ENCODE peak calls at places on chromosomes 7 and 10, in four cellular contexts. U is HepG2, I is endothelial cell of umbilical vein, F is SK-N-SH. C is an unnamed sample. For H3K4me1, the result is how much of the 10 kb centered on the place peaks cover.

GRCh38 chr7:135658564-135658963 is 3.8 kb upstream of the STMP1 start:
- DNase-seq in I (no peak), F (no peak), U (no peak), C (no peak)

GRCh38 chr7:88226886-88227516 is 7.2 kb upstream of the SRI start:
- DNase-seq in F (no peak), U (peak), I (peak), C (no peak)

GRCh38 chr10:109934958-109935793 is 11.9 kb upstream of the XPNPEP1 start:
- DNase-seq in I (peak), F (peak), U (no peak), C (peak)

GRCh38 chr10:67782556-67782955 is 55.4 kb downstream of the DNAJC12 start:
- DNase-seq in I (no peak), U (no peak), F (no peak), C (no peak)

GRCh38 chr7:34382166-34382893 is 275.7 kb upstream of the NPSR1 start:
- DNase-seq in U (no peak), I (no peak), F (no peak), C (no peak)

GRCh38 chr10:22607261-22607660 is 107.1 kb downstream of the PIP4K2A start:
- DNase-seq in I (no peak), F (no peak), U (no peak), C (no peak)

GRCh38 chr10:6033954-6034353 is 28.2 kb downstream of the IL2RA start:
- DNase-seq in I (no peak), F (no peak), U (no peak), C (no peak)

GRCh38 chr10:133030791-133031190 is 56.9 kb upstream of the ADGRA1 start:
- DNase-seq in U (no peak), F (no peak), I (no peak), C (no peak)

GRCh38 chr10:19966751-19967150 is 150.5 kb downstream of the PLXDC2 start:
- DNase-seq in F (peak), U (no peak), I (no peak), C (no peak)

GRCh38 chr10:98449287-98449686 is 2.6 kb upstream of the HPS1 start:
- DNase-seq in U (no peak), F (no peak), I (no peak), C (no peak)

GRCh38 chr10:98444314-98445006 is 2.3 kb downstream of the HPS1 start:
- DNase-seq in U (no peak), F (no peak), I (no peak), C (no peak)

GRCh38 chr10:98446121-98446655 is 547 bp downstream of the HPS1 start:
- DNase-seq in I (peak), F (peak), U (no peak), C (no peak)

GRCh38 chr10:98445200-98445812 is 1.4 kb downstream of the HPS1 start:
- DNase-seq in F (no peak), U (no peak), I (no peak), C (no peak)

DNA sequence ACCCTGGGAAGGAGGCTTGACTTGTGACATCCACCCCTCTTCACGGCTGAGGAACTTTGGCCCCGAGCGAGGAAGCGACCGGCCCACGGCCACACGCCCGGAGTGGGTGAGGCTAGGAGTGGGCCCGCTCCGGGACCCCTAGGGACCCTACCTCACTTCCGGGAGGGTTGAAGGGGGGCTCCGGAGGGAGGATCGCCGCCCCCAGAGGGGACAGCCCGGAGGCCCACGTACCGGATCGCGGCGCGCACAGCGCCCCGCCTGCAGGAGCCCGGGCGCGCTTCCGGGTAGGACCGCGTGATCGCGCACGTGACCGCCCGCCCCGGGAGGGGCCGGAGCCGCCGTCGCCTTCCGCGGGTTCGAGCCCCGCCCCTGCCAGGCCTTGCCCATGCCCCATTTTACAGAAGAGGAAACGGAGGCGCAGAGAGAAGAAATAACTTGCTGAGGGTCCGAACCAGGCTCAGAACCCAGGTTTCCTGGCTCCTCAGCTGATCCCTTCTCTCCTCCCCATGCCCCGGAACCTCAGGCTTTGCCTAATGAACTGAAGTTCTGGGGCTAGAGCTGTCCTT is at the start of gene HPS1:
- DNase-seq in F (peak), U (peak), I (peak), C (peak)
- TF ChIP-seq POLR2AphosphoS5 in F (peak), U (peak), I (peak), C (peak)

DNA sequence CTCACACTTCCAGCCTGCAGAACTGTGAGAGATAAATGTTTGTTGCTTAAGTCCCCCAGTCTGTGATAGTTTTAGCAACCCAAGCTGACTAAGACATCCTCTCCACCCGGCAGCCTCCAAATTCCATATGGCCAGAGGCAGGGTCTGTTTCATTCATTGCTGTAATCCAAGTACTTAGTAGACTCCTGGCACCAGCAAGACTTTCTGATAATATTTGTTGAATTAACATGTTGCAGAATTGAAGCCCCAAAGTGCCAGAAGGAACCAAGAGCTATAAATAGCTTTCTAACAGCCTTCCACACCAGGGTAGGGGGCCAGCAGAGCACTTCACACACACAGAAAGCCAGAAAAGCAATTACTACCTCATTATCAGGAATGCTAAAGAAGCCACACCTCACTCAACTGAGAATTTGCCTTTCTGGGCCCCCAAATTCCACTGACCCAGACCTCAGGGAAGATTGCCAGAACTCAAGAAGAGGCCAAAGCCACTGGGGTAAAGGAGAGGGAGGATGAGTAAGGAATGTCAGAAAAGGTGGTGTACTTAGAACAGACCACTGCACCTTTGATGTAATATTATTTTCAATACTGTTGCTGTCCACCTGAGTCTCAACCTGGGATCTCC is 5.7 kb downstream of the NOD1 start:
- DNase-seq in I (peak), U (no peak), F (no peak), C (no peak)
- H3K4me1 ChIP-seq in I (half or more), U (under half), F (half or more), C (under half)

DNA sequence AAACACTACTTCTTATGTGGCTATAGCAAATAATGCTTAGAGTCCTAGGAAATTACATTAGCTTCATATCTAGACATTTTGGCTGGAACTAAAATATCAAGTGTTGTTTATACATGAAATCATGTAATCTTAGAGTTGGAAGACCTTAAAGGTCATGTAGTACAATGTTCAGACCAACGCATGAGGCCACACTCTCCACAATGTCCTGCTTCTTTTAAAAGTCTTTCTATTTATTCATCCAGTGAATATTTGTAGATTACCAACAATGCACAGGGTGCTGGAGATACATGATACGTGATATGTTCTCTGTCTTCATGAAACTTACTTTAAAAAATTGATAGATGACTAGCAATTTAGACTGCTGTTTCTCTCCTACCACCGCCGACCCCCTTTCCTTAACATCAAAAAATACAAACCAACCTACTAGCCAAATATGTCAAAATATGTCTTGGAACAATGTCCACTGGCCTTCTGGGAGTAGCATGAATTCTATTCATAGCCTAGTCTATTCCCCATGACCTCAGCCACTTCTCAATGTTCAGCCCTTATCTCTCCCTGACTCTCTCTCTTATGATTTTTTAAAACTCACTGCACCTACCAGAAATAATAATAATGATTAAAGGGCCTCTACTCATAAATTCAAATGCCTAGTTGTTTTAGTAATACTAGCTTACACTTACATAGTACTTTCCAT is 59.5 kb upstream of the CAV2 start:
- DNase-seq in U (no peak), F (no peak), I (no peak), C (no peak)
- H3K27ac ChIP-seq in U (no peak), F (peak), I (no peak), C (no peak)

GRCh38 chr7:150993511-150993910 is 2.7 kb downstream of the NOS3 start:
- DNase-seq in I (peak), U (no peak), F (peak), C (no peak)

GRCh38 chr7:150994838-150995510 is 4.2 kb downstream of the NOS3 start:
- DNase-seq in U (no peak), I (no peak), F (peak), C (no peak)

GRCh38 chr7:150992833-150993302 is 2.1 kb downstream of the NOS3 start:
- DNase-seq in U (peak), F (peak), I (peak), C (no peak)

GRCh38 chr7:150992051-150992640 is 1.3 kb downstream of the NOS3 start:
- DNase-seq in U (no peak), F (peak), I (no peak), C (no peak)

GRCh38 chr7:150994141-150994837 is 3.5 kb downstream of the NOS3 start:
- DNase-seq in F (peak), U (no peak), I (peak), C (no peak)
- TF ChIP-seq POLR2AphosphoS5 in F (no peak), U (no peak), I (peak), C (no peak)

DNA sequence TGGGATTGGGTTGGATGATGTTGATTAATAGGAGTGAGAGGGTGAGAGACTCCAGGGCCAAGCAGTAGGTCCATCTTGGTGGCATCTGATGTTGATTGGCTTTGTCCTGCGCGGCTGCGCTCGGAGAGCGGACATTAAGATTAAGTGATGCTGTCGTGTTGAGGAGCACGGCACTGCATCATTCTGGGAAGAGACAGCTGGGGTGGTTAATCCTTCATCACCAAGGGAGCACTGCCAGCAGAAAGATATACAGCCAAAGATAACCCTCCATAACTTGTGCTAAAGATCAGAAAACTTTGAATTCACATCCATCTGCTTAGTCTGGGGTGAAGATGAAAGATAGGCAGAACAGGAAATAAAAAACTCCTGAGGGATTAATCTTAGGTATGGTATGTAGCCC is 208.3 kb downstream of the LRMDA start:
- DNase-seq in U (no peak), I (no peak), F (no peak), C (no peak)
- H3K4me1 ChIP-seq in U (under half), I (under half), F (under half), C (under half)

GRCh38 chr7:117873056-117873932 is at the start of gene CTTNBP2:
- DNase-seq in U (no peak), I (peak), F (peak), C (peak)

GRCh38 chr7:117872565-117873055 is 631 bp downstream of the CTTNBP2 start:
- DNase-seq in I (peak), U (no peak), F (no peak), C (peak)

GRCh38 chr7:117871778-117872538 is 1.3 kb downstream of the CTTNBP2 start:
- DNase-seq in I (no peak), F (peak), U (no peak), C (no peak)

GRCh38 chr7:117875566-117875965 is 2.3 kb upstream of the CTTNBP2 start:
- DNase-seq in U (no peak), F (no peak), I (no peak), C (no peak)

GRCh38 chr7:117873933-117874530 is 791 bp upstream of the CTTNBP2 start:
- DNase-seq in F (no peak), I (no peak), U (no peak), C (no peak)
- H3K27ac ChIP-seq in F (no peak), I (no peak), U (no peak), C (peak)

GRCh38 chr10:70426835-70427234 is 14.6 kb downstream of the NODAL start:
- DNase-seq in I (no peak), U (no peak), F (no peak), C (no peak)

GRCh38 chr10:70433581-70434280 is 7.8 kb downstream of the NODAL start:
- DNase-seq in U (no peak), F (no peak), I (no peak), C (no peak)

GRCh38 chr10:70432101-70432500 is 9.4 kb downstream of the NODAL start:
- DNase-seq in F (no peak), U (peak), I (no peak), C (no peak)

GRCh38 chr10:70432561-70433263 is 8.8 kb downstream of the NODAL start:
- DNase-seq in I (no peak), F (no peak), U (no peak), C (no peak)

DNA sequence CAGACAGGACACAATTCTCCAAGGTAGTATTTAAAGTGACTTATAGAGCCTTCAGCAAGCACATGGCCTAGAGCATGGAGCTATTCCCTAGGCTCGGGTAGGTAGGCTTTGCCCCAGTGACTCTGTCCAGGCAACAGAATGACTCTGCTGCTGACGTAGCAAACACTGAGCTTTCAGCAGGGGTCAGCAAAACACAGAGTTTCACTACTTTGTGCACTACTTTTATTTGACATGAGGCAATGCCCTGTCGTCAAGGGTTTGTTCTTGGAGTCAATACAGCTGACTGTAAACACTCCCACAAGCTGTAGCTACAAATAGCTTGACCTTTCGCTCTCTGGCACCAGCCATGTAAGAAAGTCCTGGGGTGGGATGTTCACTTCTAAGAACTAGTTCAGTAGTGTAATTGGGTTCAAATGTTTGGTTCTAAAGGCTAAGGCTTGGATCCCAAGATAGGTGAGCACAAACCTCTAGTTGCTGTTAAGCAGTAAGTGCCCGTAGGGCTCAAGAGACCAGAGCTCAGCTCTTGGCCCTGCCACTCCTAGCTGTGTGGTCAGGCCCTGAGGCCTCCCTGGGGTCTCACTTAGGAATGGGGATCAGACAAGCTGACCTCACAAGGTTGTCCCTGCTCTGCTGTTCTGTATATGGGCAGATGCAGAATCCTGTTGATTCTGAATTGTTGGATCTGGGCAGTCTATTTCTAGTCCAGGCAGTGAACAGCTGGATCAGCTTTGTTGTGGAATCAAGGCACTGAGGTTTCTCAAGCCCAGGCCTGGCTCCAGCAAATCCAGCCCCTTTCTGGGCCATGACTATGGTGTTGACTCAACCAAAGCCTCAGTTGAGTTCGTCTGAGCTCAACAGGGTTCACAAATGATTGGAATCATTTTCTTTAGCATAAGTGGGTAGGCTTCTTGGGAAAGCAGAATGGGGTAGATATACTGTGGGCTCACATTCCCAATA is 10.7 kb downstream of the NODAL start:
- DNase-seq in U (peak), I (no peak), F (no peak), C (peak)
- TF ChIP-seq POLR2AphosphoS5 in U (no peak), I (no peak), F (no peak), C (peak)

GRCh38 chr10:71888623-71889387 is 37.8 kb upstream of the PSAP start:
- DNase-seq in F (peak), U (no peak), I (peak), C (peak)

GRCh38 chr10:71888248-71888622 is 37.2 kb upstream of the PSAP start:
- DNase-seq in F (no peak), I (no peak), U (no peak), C (no peak)

GRCh38 chr10:71891437-71891836 is 40.4 kb upstream of the PSAP start:
- DNase-seq in U (no peak), I (no peak), F (no peak), C (no peak)

GRCh38 chr10:71889388-71889987 is 38.4 kb upstream of the PSAP start:
- DNase-seq in I (peak), U (no peak), F (no peak), C (no peak)

GRCh38 chr10:71887767-71888166 is 36.7 kb upstream of the PSAP start:
- DNase-seq in I (no peak), F (no peak), U (no peak), C (no peak)
- H3K4me1 ChIP-seq in I (under half), F (under half), U (under half), C (under half)

C was measured in prostate gland.